ENCODE peak calls at places on chromosomes 7 and 10, in seven cellular contexts. N is brain microvascular endothelial cell, X is K562, A is A549, H is foreskin fibroblast, J is lung, S is nephron progenitor cell. T is an unnamed sample.

GRCh38 chr7:41451826-41452225 is 251.1 kb downstream of the INHBA start:
- DNase-seq in N (no peak), X (no peak), A (no peak), H (peak), J (no peak), S (no peak), T (no peak)

GRCh38 chr10:93357680-93358079 is 124.5 kb downstream of the MYOF start:
- DNase-seq in N (no peak), X (peak), A (peak), H (peak), J (no peak), S (peak), T (no peak)

GRCh38 chr7:66638309-66639099 is 9.8 kb downstream of the KCTD7 start:
- DNase-seq in N (no peak), X (no peak), A (no peak), H (no peak), J (no peak), S (no peak), T (no peak)

GRCh38 chr7:121329460-121330052 is 756 bp downstream of the WNT16 start:
- DNase-seq in N (no peak), X (no peak), A (peak), H (peak), J (no peak), S (peak), T (no peak)

GRCh38 chr10:68327889-68328786 is 3.7 kb upstream of the HNRNPH3 start:
- DNase-seq in N (peak), X (no peak), A (peak), H (peak), J (no peak), S (no peak), T (peak)

GRCh38 chr10:99531026-99531695 is 1.6 kb upstream of the NKX2-3 start:
- DNase-seq in N (no peak), X (no peak), A (no peak), H (no peak), J (no peak), S (no peak), T (no peak)

GRCh38 chr7:48617988-48618387 is 306.4 kb upstream of the CDC14C start:
- DNase-seq in N (no peak), X (no peak), A (no peak), H (no peak), J (no peak), S (no peak), T (no peak)

GRCh38 chr10:47453435-47454293 is 30.3 kb downstream of the ANXA8 start:
- DNase-seq in N (no peak), X (peak), A (no peak), H (no peak), J (no peak), S (no peak), T (no peak)

GRCh38 chr7:95318501-95318900 is 5.8 kb downstream of the PON1 start:
- DNase-seq in N (no peak), X (no peak), A (no peak), H (no peak), J (no peak), S (no peak), T (no peak)

GRCh38 chr10:61554925-61555324 is 101.7 kb upstream of the TMEM26 start:
- DNase-seq in N (no peak), X (no peak), A (no peak), H (no peak), J (no peak), S (no peak), T (no peak)

GRCh38 chr7:90596745-90597526 is 815 bp downstream of the CDK14 start:
- DNase-seq in N (peak), X (peak), A (no peak), H (peak), J (no peak), S (peak), T (no peak)

GRCh38 chr10:58625070-58625469 is 112.4 kb downstream of the BICC1 start:
- DNase-seq in N (peak), X (no peak), A (peak), H (peak), J (no peak), S (no peak), T (peak)

GRCh38 chr10:1360581-1361164 is 304.5 kb downstream of the WDR37 start:
- DNase-seq in N (peak), X (no peak), A (no peak), H (no peak), J (no peak), S (peak), T (no peak)

GRCh38 chr7:129315916-129316315 is 91.1 kb downstream of the AHCYL2 start:
- DNase-seq in N (no peak), X (no peak), A (no peak), H (no peak), J (no peak), S (no peak), T (no peak)

GRCh38 chr10:90890347-90890746 is 18.6 kb downstream of the RPP30 start:
- DNase-seq in N (no peak), X (no peak), A (no peak), H (no peak), J (no peak), S (no peak), T (no peak)

GRCh38 chr10:77635402-77636227 is 2.0 kb downstream of the KCNMA1 start:
- DNase-seq in N (no peak), X (no peak), A (no peak), H (no peak), J (no peak), S (no peak), T (no peak)

GRCh38 chr7:66359656-66360211 is 154.6 kb downstream of the TPST1 start:
- DNase-seq in N (no peak), X (no peak), A (no peak), H (peak), J (no peak), S (no peak), T (peak)

GRCh38 chr10:22988581-22989360 is 60.9 kb downstream of the ARMC3 start:
- DNase-seq in N (peak), X (peak), A (peak), H (peak), J (peak), S (peak), T (no peak)

GRCh38 chr7:129343099-129343700 is 91.0 kb upstream of the STRIP2 start:
- DNase-seq in N (peak), X (peak), A (peak), H (peak), J (no peak), S (no peak), T (peak)

GRCh38 chr7:32216759-32217158 is 146.6 kb upstream of the PDE1C start:
- DNase-seq in N (no peak), X (no peak), A (no peak), H (no peak), J (no peak), S (no peak), T (no peak)

GRCh38 chr7:55144333-55144954 is 125.6 kb downstream of the EGFR start:
- DNase-seq in N (no peak), X (peak), A (no peak), H (peak), J (no peak), S (no peak), T (no peak)

GRCh38 chr10:8473205-8473604 is 418.7 kb downstream of the GATA3 start:
- DNase-seq in N (no peak), X (no peak), A (peak), H (no peak), J (no peak), S (no peak), T (no peak)

GRCh38 chr10:91360434-91360833 is 49.7 kb upstream of the HECTD2 start:
- DNase-seq in N (peak), X (no peak), A (no peak), H (no peak), J (no peak), S (no peak), T (no peak)

GRCh38 chr10:22779331-22780019 is 65.1 kb upstream of the PIP4K2A start:
- DNase-seq in N (no peak), X (no peak), A (no peak), H (no peak), J (no peak), S (no peak), T (no peak)

GRCh38 chr7:135744938-135745701 is 3.5 kb downstream of the FAM180A start:
- DNase-seq in N (peak), X (no peak), A (no peak), H (peak), J (no peak), S (no peak), T (no peak)

GRCh38 chr10:76152186-76152585 is 720.8 kb downstream of the LRMDA start:
- DNase-seq in N (no peak), X (no peak), A (no peak), H (no peak), J (no peak), S (no peak), T (no peak)

GRCh38 chr10:28533571-28534304 is 820 bp downstream of the WAC start:
- DNase-seq in N (peak), X (peak), A (peak), H (peak), J (peak), S (peak), T (peak)

GRCh38 chr10:109996766-109997171 is 11.0 kb upstream of the ADD3 start:
- DNase-seq in N (no peak), X (no peak), A (no peak), H (no peak), J (no peak), S (no peak), T (no peak)

GRCh38 chr10:113059001-113059780 is 109.1 kb downstream of the TCF7L2 start:
- DNase-seq in N (no peak), X (no peak), A (no peak), H (peak), J (no peak), S (peak), T (peak)

GRCh38 chr7:155361947-155362346 is 64.3 kb downstream of the INSIG1 start:
- DNase-seq in N (no peak), X (no peak), A (no peak), H (no peak), J (no peak), S (no peak), T (no peak)

GRCh38 chr10:22552888-22553378 is 161.4 kb downstream of the PIP4K2A start:
- DNase-seq in N (no peak), X (no peak), A (no peak), H (peak), J (no peak), S (no peak), T (no peak)

GRCh38 chr7:94912085-94912484 is 4.7 kb downstream of the PPP1R9A start:
- DNase-seq in N (no peak), X (no peak), A (no peak), H (no peak), J (no peak), S (no peak), T (no peak)

GRCh38 chr10:125878957-125879835 is 1.9 kb downstream of the DHX32 start:
- DNase-seq in N (peak), X (no peak), A (peak), H (peak), J (no peak), S (no peak), T (peak)

GRCh38 chr7:43694399-43694748 is 34.9 kb downstream of the COA1 start:
- DNase-seq in N (peak), X (no peak), A (peak), H (peak), J (no peak), S (no peak), T (peak)

GRCh38 chr7:46153951-46154787 is 233.1 kb upstream of the IGFBP3 start:
- DNase-seq in N (no peak), X (no peak), A (peak), H (no peak), J (no peak), S (no peak), T (no peak)

GRCh38 chr7:46150202-46150601 is 229.1 kb upstream of the IGFBP3 start:
- DNase-seq in N (no peak), X (no peak), A (no peak), H (no peak), J (no peak), S (no peak), T (no peak)

GRCh38 chr7:46153583-46153950 is 232.5 kb upstream of the IGFBP3 start:
- DNase-seq in N (no peak), X (no peak), A (no peak), H (no peak), J (no peak), S (no peak), T (no peak)

GRCh38 chr7:46150721-46151120 is 229.6 kb upstream of the IGFBP3 start:
- DNase-seq in N (no peak), X (no peak), A (no peak), H (peak), J (no peak), S (no peak), T (no peak)

GRCh38 chr7:46152671-46153070 is 231.6 kb upstream of the IGFBP3 start:
- DNase-seq in N (no peak), X (no peak), A (peak), H (no peak), J (no peak), S (no peak), T (no peak)
- TF ChIP-seq CTCF in N (peak), X (no peak), A (no peak), H (no peak), J (no peak), S (no peak), T (no peak)

GRCh38 chr10:71368639-71369038 is 28.1 kb upstream of the CDH23 start:
- DNase-seq in N (no peak), X (no peak), A (peak), H (no peak), J (no peak), S (no peak), T (no peak)
- TF ChIP-seq CTCF in N (peak), X (peak), A (no peak), H (no peak), J (no peak), S (no peak), T (no peak)

GRCh38 chr7:20647908-20648776 is 32.7 kb downstream of the ABCB5 start:
- DNase-seq in N (no peak), X (peak), A (peak), H (peak), J (no peak), S (peak), T (no peak)
- TF ChIP-seq CTCF in N (peak), X (peak), A (peak), H (no peak), J (no peak), S (peak), T (peak)

GRCh38 chr7:112134039-112134438 is 72.2 kb downstream of the DOCK4 start:
- DNase-seq in N (no peak), X (no peak), A (no peak), H (no peak), J (no peak), S (no peak), T (no peak)
- TF ChIP-seq CTCF in N (no peak), X (no peak), A (no peak), H (no peak), J (no peak), S (no peak), T (no peak)

GRCh38 chr10:89478085-89478738 is 57.2 kb downstream of the SLC16A12 start:
- DNase-seq in N (peak), X (no peak), A (peak), H (no peak), J (no peak), S (no peak), T (no peak)
- TF ChIP-seq CTCF in N (peak), X (no peak), A (no peak), H (no peak), J (no peak), S (no peak), T (no peak)

GRCh38 chr7:71349583-71350481 is 217.9 kb downstream of the GALNT17 start:
- DNase-seq in N (no peak), X (no peak), A (no peak), H (no peak), J (no peak), S (no peak), T (no peak)

GRCh38 chr7:71343039-71343438 is 211.1 kb downstream of the GALNT17 start:
- DNase-seq in N (no peak), X (no peak), A (no peak), H (no peak), J (no peak), S (no peak), T (no peak)

GRCh38 chr7:71348751-71349415 is 216.9 kb downstream of the GALNT17 start:
- DNase-seq in N (no peak), X (no peak), A (no peak), H (no peak), J (no peak), S (no peak), T (no peak)

GRCh38 chr7:71345485-71345884 is 213.5 kb downstream of the GALNT17 start:
- DNase-seq in N (no peak), X (no peak), A (no peak), H (no peak), J (no peak), S (no peak), T (no peak)

DNA sequence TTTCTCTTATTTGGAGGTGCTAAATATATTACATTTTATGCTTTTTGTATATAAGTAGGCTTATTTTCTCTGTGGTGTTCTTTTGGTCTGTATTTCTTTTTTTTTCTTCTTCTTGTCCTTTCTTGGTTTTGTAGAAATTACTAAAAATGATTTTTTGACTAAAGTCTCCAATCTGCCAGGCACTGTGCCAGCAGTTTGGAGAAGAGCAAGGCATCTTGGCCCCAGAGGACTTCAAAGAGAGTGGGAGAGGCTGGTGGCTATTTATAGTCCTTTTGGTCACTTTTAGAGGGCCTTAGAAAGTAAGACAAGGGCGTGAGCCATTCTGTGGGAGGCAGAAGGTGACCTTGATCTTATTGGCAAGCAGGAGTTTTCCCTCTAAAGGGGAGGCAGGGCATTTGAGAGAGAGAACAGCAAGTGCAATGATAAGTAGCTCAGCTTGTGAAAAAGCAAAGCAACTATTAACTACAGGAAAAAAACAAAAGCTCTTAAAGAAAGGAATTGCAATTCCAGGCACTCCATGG is 211.9 kb downstream of the GALNT17 start:
- DNase-seq in N (no peak), X (no peak), A (no peak), H (no peak), J (no peak), S (no peak), T (no peak)
- TF ChIP-seq CTCF in N (no peak), X (no peak), A (no peak), H (no peak), J (no peak), S (no peak), T (no peak)

DNA sequence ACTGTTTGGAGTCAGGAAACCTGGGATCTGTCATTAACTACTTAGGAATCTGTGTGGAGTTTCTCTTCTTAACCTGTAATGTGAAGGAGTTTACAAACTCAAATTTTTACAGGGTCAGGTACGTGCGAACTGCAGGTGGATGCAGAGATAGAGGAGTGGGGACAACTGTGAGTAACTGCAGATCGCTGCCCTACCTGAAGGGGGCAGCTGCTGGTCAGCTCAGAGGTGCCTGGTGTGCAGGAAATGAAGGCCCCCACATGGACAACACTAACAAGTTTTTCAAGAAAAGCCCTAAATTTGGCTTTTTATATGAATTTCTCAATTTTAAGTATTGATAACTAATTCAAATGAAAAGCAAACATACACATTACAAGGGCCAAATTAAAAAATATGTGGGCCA is 380.0 kb downstream of the REEP3 start:
- DNase-seq in N (no peak), X (peak), A (peak), H (no peak), J (no peak), S (no peak), T (no peak)
- TF ChIP-seq CTCF in N (peak), X (peak), A (no peak), H (no peak), J (no peak), S (peak), T (peak)

GRCh38 chr7:115984105-115984504 is 46.5 kb downstream of the TFEC start:
- DNase-seq in N (peak), X (no peak), A (no peak), H (peak), J (no peak), S (no peak), T (no peak)

GRCh38 chr7:115987486-115987885 is 43.1 kb downstream of the TFEC start:
- DNase-seq in N (no peak), X (no peak), A (no peak), H (no peak), J (no peak), S (no peak), T (no peak)
- TF ChIP-seq CTCF in N (no peak), X (no peak), A (no peak), H (no peak), J (no peak), S (no peak), T (no peak)